ENCODE peak calls at places on chromosomes 11 and 22, in nine cellular contexts. One of them, this sample, is unnamed.

GRCh38 chr11:1770061-1770460 is 6.3 kb upstream of the CTSD start:
- DNase-seq in colonic mucosa: no peak
- DNase-seq in gastrocnemius medialis: no peak
- DNase-seq in lower lobe of right lung: no peak
- DNase-seq in MG63: no peak
- DNase-seq in cardiac muscle cell: no peak
- DNase-seq in foreskin fibroblast: no peak
- DNase-seq in astrocyte of the spinal cord: no peak
- DNase-seq in left ventricle myocardium inferior: no peak
- DNase-seq in this sample: no peak

GRCh38 chr22:41933411-41934177 is 7.0 kb upstream of the TNFRSF13C start:
- DNase-seq in astrocyte of the spinal cord: no peak
- DNase-seq in lower lobe of right lung: no peak
- DNase-seq in gastrocnemius medialis: no peak
- DNase-seq in cardiac muscle cell: no peak
- DNase-seq in foreskin fibroblast: no peak
- DNase-seq in left ventricle myocardium inferior: no peak
- DNase-seq in MG63: no peak
- DNase-seq in colonic mucosa: no peak
- DNase-seq in this sample: no peak

GRCh38 chr11:75896843-75897419 is 81.9 kb downstream of the UVRAG start:
- DNase-seq in astrocyte of the spinal cord: peak
- DNase-seq in colonic mucosa: no peak
- DNase-seq in left ventricle myocardium inferior: no peak
- DNase-seq in gastrocnemius medialis: no peak
- DNase-seq in MG63: no peak
- DNase-seq in foreskin fibroblast: peak
- DNase-seq in lower lobe of right lung: no peak
- DNase-seq in cardiac muscle cell: peak
- DNase-seq in this sample: peak

GRCh38 chr11:94858012-94858705 is 90.0 kb downstream of the AMOTL1 start:
- DNase-seq in MG63: no peak
- DNase-seq in astrocyte of the spinal cord: no peak
- DNase-seq in colonic mucosa: no peak
- DNase-seq in left ventricle myocardium inferior: no peak
- DNase-seq in gastrocnemius medialis: no peak
- DNase-seq in lower lobe of right lung: no peak
- DNase-seq in foreskin fibroblast: no peak
- DNase-seq in cardiac muscle cell: no peak
- DNase-seq in this sample: no peak

GRCh38 chr22:24157783-24158170 is 23.5 kb upstream of the SUSD2 start:
- DNase-seq in colonic mucosa: no peak
- DNase-seq in foreskin fibroblast: no peak
- DNase-seq in gastrocnemius medialis: no peak
- DNase-seq in lower lobe of right lung: no peak
- DNase-seq in cardiac muscle cell: no peak
- DNase-seq in left ventricle myocardium inferior: no peak
- DNase-seq in MG63: peak
- DNase-seq in astrocyte of the spinal cord: no peak
- DNase-seq in this sample: peak

GRCh38 chr11:95134491-95134890 is 44.8 kb downstream of the ENDOD1 start:
- DNase-seq in gastrocnemius medialis: no peak
- DNase-seq in lower lobe of right lung: no peak
- DNase-seq in MG63: peak
- DNase-seq in colonic mucosa: no peak
- DNase-seq in foreskin fibroblast: peak
- DNase-seq in cardiac muscle cell: peak
- DNase-seq in left ventricle myocardium inferior: no peak
- DNase-seq in astrocyte of the spinal cord: peak
- DNase-seq in this sample: peak

GRCh38 chr11:8841899-8842298 is 69.1 kb upstream of the AKIP1 start:
- DNase-seq in astrocyte of the spinal cord: peak
- DNase-seq in lower lobe of right lung: no peak
- DNase-seq in MG63: no peak
- DNase-seq in foreskin fibroblast: no peak
- DNase-seq in cardiac muscle cell: peak
- DNase-seq in left ventricle myocardium inferior: no peak
- DNase-seq in gastrocnemius medialis: no peak
- DNase-seq in colonic mucosa: no peak
- DNase-seq in this sample: no peak

GRCh38 chr22:43293661-43294392 is 49.3 kb downstream of the SCUBE1 start:
- DNase-seq in cardiac muscle cell: peak
- DNase-seq in colonic mucosa: peak
- DNase-seq in lower lobe of right lung: peak
- DNase-seq in astrocyte of the spinal cord: no peak
- DNase-seq in left ventricle myocardium inferior: no peak
- DNase-seq in foreskin fibroblast: peak
- DNase-seq in gastrocnemius medialis: peak
- DNase-seq in MG63: peak
- DNase-seq in this sample: peak

GRCh38 chr22:37496651-37497599 is 10.7 kb upstream of the MFNG start:
- DNase-seq in foreskin fibroblast: peak
- DNase-seq in cardiac muscle cell: peak
- DNase-seq in MG63: peak
- DNase-seq in lower lobe of right lung: no peak
- DNase-seq in left ventricle myocardium inferior: no peak
- DNase-seq in astrocyte of the spinal cord: peak
- DNase-seq in gastrocnemius medialis: no peak
- DNase-seq in colonic mucosa: no peak
- DNase-seq in this sample: peak

DNA sequence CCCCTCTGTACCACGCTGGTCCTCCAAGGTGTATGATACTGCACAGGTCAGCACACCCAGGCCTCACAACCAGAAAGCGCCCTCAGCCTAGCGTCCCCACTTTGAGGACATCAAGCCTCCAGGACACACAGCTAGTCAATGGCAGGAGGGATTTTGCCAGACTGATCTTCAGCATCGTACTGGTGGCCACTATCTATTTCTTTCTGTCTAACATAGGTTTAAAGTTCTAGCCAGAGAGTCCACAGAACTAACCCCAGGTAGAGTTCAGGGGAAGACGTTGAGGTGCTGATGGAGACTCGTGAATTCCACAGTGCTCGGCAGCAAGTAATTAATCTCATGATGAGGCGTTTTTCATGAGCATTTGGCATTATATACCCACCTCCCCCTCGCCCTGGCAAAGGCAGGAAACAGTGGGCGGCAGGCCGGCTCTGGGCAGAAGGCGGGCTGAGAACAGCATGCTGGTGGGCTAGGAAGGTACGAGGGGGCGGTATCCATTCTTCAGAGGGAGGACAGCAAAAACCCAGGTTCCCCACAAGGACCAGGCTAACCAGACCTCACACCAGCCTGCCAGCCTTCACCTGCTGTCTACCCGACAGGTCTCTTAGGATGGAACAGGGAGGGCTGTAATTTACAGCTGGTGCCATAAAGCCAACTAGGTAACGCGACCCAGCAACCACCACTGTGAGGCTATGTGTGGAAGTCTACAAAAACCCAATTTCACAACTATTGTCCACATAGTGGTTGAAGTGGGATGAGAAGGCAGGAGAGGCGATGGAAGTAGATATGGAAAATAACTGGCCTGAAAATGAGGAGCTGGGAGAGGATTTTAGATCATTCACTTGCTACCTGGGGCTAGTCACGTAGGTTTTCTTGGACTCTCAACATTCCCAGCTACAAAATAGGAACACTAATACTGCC is 18.5 kb downstream of the MYH9 start:
- DNase-seq in left ventricle myocardium inferior: no peak
- DNase-seq in gastrocnemius medialis: no peak
- DNase-seq in cardiac muscle cell: no peak
- DNase-seq in foreskin fibroblast: peak
- DNase-seq in astrocyte of the spinal cord: peak
- DNase-seq in colonic mucosa: no peak
- DNase-seq in MG63: no peak
- DNase-seq in lower lobe of right lung: no peak
- DNase-seq in this sample: no peak
- H3K4me3 ChIP-seq in left ventricle myocardium inferior: peak
- H3K4me3 ChIP-seq in gastrocnemius medialis: no peak
- H3K4me3 ChIP-seq in cardiac muscle cell: no peak
- H3K4me3 ChIP-seq in foreskin fibroblast: no peak
- H3K4me3 ChIP-seq in astrocyte of the spinal cord: no peak
- H3K4me3 ChIP-seq in colonic mucosa: no peak
- H3K4me3 ChIP-seq in MG63: no peak
- H3K4me3 ChIP-seq in lower lobe of right lung: peak
- H3K4me3 ChIP-seq in this sample: no peak

DNA sequence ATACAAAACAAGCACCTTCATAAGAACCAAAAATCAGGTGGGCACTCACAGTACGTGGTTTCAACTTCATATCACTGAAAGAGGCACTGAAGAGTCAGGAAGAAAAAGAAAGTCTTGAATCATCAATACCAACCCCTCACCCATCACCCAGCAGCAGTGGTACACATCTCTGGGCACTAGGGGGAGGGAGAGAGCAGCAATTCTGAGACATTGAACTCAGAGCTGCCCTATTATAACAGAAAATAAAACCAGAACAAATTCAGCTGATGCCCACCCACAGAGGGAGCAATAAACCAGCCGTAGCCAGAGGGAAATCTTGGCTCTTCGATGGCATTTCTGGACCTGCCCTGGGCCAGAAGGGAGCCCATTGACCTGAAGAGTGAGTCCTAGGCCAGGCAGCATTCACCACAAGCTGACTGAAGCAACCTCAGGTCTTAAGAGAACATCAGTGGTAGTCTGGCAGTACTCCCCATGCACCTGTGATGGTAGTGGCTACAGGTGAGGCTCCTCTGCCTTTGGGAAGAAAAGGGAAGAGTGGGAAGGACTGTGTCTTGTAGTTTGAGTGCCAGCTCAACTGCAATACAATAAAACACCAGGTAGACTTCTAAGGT is 42.2 kb upstream of the FAM181B start:
- DNase-seq in colonic mucosa: peak
- DNase-seq in left ventricle myocardium inferior: no peak
- DNase-seq in cardiac muscle cell: peak
- DNase-seq in MG63: peak
- DNase-seq in foreskin fibroblast: peak
- DNase-seq in lower lobe of right lung: no peak
- DNase-seq in astrocyte of the spinal cord: peak
- DNase-seq in gastrocnemius medialis: no peak
- DNase-seq in this sample: peak
- H3K4me3 ChIP-seq in colonic mucosa: no peak
- H3K4me3 ChIP-seq in left ventricle myocardium inferior: no peak
- H3K4me3 ChIP-seq in cardiac muscle cell: no peak
- H3K4me3 ChIP-seq in MG63: no peak
- H3K4me3 ChIP-seq in foreskin fibroblast: no peak
- H3K4me3 ChIP-seq in lower lobe of right lung: no peak
- H3K4me3 ChIP-seq in astrocyte of the spinal cord: no peak
- H3K4me3 ChIP-seq in gastrocnemius medialis: no peak
- H3K4me3 ChIP-seq in this sample: no peak

GRCh38 chr11:72740562-72741428 is 11.4 kb downstream of the ARAP1 start:
- DNase-seq in gastrocnemius medialis: no peak
- DNase-seq in MG63: no peak
- DNase-seq in left ventricle myocardium inferior: no peak
- DNase-seq in cardiac muscle cell: no peak
- DNase-seq in foreskin fibroblast: no peak
- DNase-seq in astrocyte of the spinal cord: no peak
- DNase-seq in colonic mucosa: no peak
- DNase-seq in lower lobe of right lung: no peak
- DNase-seq in this sample: no peak

GRCh38 chr11:72739240-72740059 is 12.8 kb downstream of the ARAP1 start:
- DNase-seq in MG63: no peak
- DNase-seq in left ventricle myocardium inferior: peak
- DNase-seq in astrocyte of the spinal cord: no peak
- DNase-seq in cardiac muscle cell: no peak
- DNase-seq in lower lobe of right lung: no peak
- DNase-seq in foreskin fibroblast: no peak
- DNase-seq in gastrocnemius medialis: no peak
- DNase-seq in colonic mucosa: no peak
- DNase-seq in this sample: no peak

GRCh38 chr11:72738199-72739141 is 13.7 kb downstream of the ARAP1 start:
- DNase-seq in cardiac muscle cell: no peak
- DNase-seq in lower lobe of right lung: peak
- DNase-seq in MG63: peak
- DNase-seq in astrocyte of the spinal cord: no peak
- DNase-seq in colonic mucosa: no peak
- DNase-seq in left ventricle myocardium inferior: no peak
- DNase-seq in foreskin fibroblast: peak
- DNase-seq in gastrocnemius medialis: no peak
- DNase-seq in this sample: peak

GRCh38 chr11:72741429-72741833 is 10.8 kb downstream of the ARAP1 start:
- DNase-seq in lower lobe of right lung: peak
- DNase-seq in cardiac muscle cell: no peak
- DNase-seq in astrocyte of the spinal cord: no peak
- DNase-seq in left ventricle myocardium inferior: peak
- DNase-seq in MG63: no peak
- DNase-seq in foreskin fibroblast: no peak
- DNase-seq in gastrocnemius medialis: no peak
- DNase-seq in colonic mucosa: no peak
- DNase-seq in this sample: no peak

DNA sequence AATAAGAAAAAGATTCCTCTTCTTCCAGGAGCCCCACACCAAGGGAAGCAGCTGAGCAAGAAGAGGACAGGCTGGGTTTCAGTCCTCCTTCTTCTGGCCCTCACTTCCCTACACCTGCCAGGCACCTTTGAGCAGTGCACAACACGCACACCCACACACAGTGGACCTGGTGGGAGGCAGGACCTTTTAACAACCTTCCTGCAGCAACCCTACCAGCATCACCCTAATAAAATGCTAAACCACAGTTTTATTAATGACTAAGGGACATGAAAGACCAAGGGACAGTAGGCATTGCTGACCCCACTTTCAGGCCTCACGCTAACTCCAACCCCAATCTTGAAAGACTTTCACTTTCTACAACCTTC is 12.2 kb downstream of the ARAP1 start:
- DNase-seq in colonic mucosa: no peak
- DNase-seq in lower lobe of right lung: no peak
- DNase-seq in cardiac muscle cell: no peak
- DNase-seq in foreskin fibroblast: no peak
- DNase-seq in gastrocnemius medialis: no peak
- DNase-seq in left ventricle myocardium inferior: peak
- DNase-seq in MG63: no peak
- DNase-seq in astrocyte of the spinal cord: no peak
- DNase-seq in this sample: no peak
- H3K4me3 ChIP-seq in colonic mucosa: no peak
- H3K4me3 ChIP-seq in lower lobe of right lung: no peak
- H3K4me3 ChIP-seq in cardiac muscle cell: no peak
- H3K4me3 ChIP-seq in foreskin fibroblast: no peak
- H3K4me3 ChIP-seq in gastrocnemius medialis: no peak
- H3K4me3 ChIP-seq in left ventricle myocardium inferior: no peak
- H3K4me3 ChIP-seq in MG63: no peak
- H3K4me3 ChIP-seq in astrocyte of the spinal cord: no peak
- H3K4me3 ChIP-seq in this sample: no peak

DNA sequence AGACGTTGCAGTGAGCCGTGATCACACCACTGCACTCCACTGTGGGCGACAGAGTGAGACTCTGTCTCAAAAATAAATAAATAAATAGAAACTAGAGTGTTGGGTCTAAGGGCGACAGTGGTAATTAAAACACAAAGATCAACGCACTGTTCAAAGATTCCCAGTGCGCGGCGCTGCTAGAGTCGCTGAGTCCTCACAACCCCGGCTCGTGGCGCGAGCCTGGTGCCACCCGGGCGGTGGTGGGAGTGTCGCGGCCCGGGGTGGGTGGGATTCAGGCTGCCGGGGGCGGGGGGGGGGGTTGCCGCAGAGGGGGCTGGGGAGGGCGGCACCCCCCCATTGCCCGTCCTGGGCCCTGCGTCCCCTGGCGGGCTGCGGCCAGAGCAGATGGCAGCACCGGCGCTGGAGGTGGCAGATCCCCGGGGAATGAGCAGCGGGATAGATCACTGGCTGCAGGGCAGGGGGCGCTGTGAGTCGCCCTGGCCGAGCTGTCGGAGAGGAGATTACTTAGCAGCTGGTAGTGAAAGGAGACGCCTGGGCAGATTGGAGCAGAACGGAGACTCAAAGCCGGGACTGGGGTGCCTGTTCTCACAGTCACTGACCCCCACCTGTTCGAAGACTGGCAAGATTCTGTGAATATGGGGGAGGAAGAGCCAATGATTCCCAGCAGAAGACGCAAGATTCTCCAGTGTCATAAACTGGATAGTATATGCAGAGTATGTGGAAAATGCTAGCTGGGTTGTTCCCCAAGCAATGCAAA is 30.2 kb upstream of the APOBEC3A start:
- DNase-seq in left ventricle myocardium inferior: peak
- DNase-seq in lower lobe of right lung: peak
- DNase-seq in MG63: peak
- DNase-seq in foreskin fibroblast: peak
- DNase-seq in colonic mucosa: peak
- DNase-seq in gastrocnemius medialis: peak
- DNase-seq in cardiac muscle cell: peak
- DNase-seq in astrocyte of the spinal cord: peak
- DNase-seq in this sample: peak
- H3K4me3 ChIP-seq in left ventricle myocardium inferior: peak
- H3K4me3 ChIP-seq in lower lobe of right lung: peak
- H3K4me3 ChIP-seq in MG63: no peak
- H3K4me3 ChIP-seq in foreskin fibroblast: peak
- H3K4me3 ChIP-seq in colonic mucosa: peak
- H3K4me3 ChIP-seq in gastrocnemius medialis: peak
- H3K4me3 ChIP-seq in cardiac muscle cell: peak
- H3K4me3 ChIP-seq in astrocyte of the spinal cord: peak
- H3K4me3 ChIP-seq in this sample: no peak

This sample was measured in cardiac fibroblast.